ENCODE peak calls at places on chromosome 6, in eight cellular contexts. One of them, this sample, is unnamed.

GRCh38 chr6:106513813-106514212 is 115.5 kb downstream of the RTN4IP1 start:
- DNase-seq in cardiac muscle cell: no peak
- DNase-seq in neural crest cell: no peak
- DNase-seq in pancreas: no peak
- DNase-seq in left ventricle myocardium inferior: no peak
- DNase-seq in kidney: no peak
- DNase-seq in A673: peak; percentile 52
- DNase-seq in BJ: no peak
- DNase-seq in this sample: no peak

GRCh38 chr6:67433124-67433523 is 1202.0 kb upstream of the ADGRB3 start:
- DNase-seq in cardiac muscle cell: no peak
- DNase-seq in neural crest cell: no peak
- DNase-seq in pancreas: no peak
- DNase-seq in left ventricle myocardium inferior: no peak
- DNase-seq in kidney: no peak
- DNase-seq in A673: no peak
- DNase-seq in BJ: no peak
- DNase-seq in this sample: no peak

GRCh38 chr6:11804135-11804534 is 25.5 kb upstream of the ADTRP start:
- DNase-seq in cardiac muscle cell: no peak
- DNase-seq in neural crest cell: no peak
- DNase-seq in pancreas: no peak
- DNase-seq in left ventricle myocardium inferior: no peak
- DNase-seq in kidney: no peak
- DNase-seq in A673: no peak
- DNase-seq in BJ: no peak
- DNase-seq in this sample: no peak

GRCh38 chr6:37339911-37340638 is 13.7 kb upstream of the RNF8 start:
- DNase-seq in cardiac muscle cell: no peak
- DNase-seq in neural crest cell: no peak
- DNase-seq in pancreas: no peak
- DNase-seq in left ventricle myocardium inferior: no peak
- DNase-seq in kidney: no peak
- DNase-seq in A673: no peak
- DNase-seq in BJ: no peak
- DNase-seq in this sample: no peak

GRCh38 chr6:25889877-25890853 is 16.1 kb upstream of the SLC17A3 start:
- DNase-seq in cardiac muscle cell: peak; percentile 67
- DNase-seq in neural crest cell: peak; percentile 28
- DNase-seq in pancreas: no peak
- DNase-seq in left ventricle myocardium inferior: no peak
- DNase-seq in kidney: no peak
- DNase-seq in A673: peak; percentile 66
- DNase-seq in BJ: no peak
- DNase-seq in this sample: no peak

GRCh38 chr6:166862287-166862977 is 93.9 kb downstream of the RNASET2 start:
- DNase-seq in cardiac muscle cell: peak; percentile 70
- DNase-seq in neural crest cell: peak; percentile 62
- DNase-seq in pancreas: no peak
- DNase-seq in left ventricle myocardium inferior: no peak
- DNase-seq in kidney: peak; percentile 67
- DNase-seq in A673: peak; percentile 17
- DNase-seq in BJ: no peak
- DNase-seq in this sample: no peak

GRCh38 chr6:64252256-64252655 is 616.7 kb downstream of the PHF3 start:
- DNase-seq in cardiac muscle cell: no peak
- DNase-seq in neural crest cell: no peak
- DNase-seq in pancreas: no peak
- DNase-seq in left ventricle myocardium inferior: no peak
- DNase-seq in kidney: no peak
- DNase-seq in A673: no peak
- DNase-seq in BJ: no peak
- DNase-seq in this sample: no peak

GRCh38 chr6:14130431-14131075 is 13.0 kb downstream of the CD83 start:
- DNase-seq in cardiac muscle cell: no peak
- DNase-seq in neural crest cell: no peak
- DNase-seq in pancreas: no peak
- DNase-seq in left ventricle myocardium inferior: no peak
- DNase-seq in kidney: no peak
- DNase-seq in A673: no peak
- DNase-seq in BJ: no peak
- DNase-seq in this sample: no peak

GRCh38 chr6:145964948-145965366 is 799 bp upstream of the SHPRH start:
- DNase-seq in cardiac muscle cell: no peak
- DNase-seq in neural crest cell: no peak
- DNase-seq in pancreas: no peak
- DNase-seq in left ventricle myocardium inferior: no peak
- DNase-seq in kidney: no peak
- DNase-seq in A673: no peak
- DNase-seq in BJ: no peak
- DNase-seq in this sample: no peak

GRCh38 chr6:6657085-6657819 is 68.7 kb downstream of the LY86 start:
- DNase-seq in cardiac muscle cell: no peak
- DNase-seq in neural crest cell: no peak
- DNase-seq in pancreas: no peak
- DNase-seq in left ventricle myocardium inferior: no peak
- DNase-seq in kidney: no peak
- DNase-seq in A673: no peak
- DNase-seq in BJ: no peak
- DNase-seq in this sample: no peak

GRCh38 chr6:126102358-126102757 is 116.0 kb downstream of the TRMT11 start:
- DNase-seq in cardiac muscle cell: no peak
- DNase-seq in neural crest cell: no peak
- DNase-seq in pancreas: no peak
- DNase-seq in left ventricle myocardium inferior: no peak
- DNase-seq in kidney: no peak
- DNase-seq in A673: no peak
- DNase-seq in BJ: no peak
- DNase-seq in this sample: no peak

GRCh38 chr6:110068592-110068967 is 90.5 kb downstream of the GPR6 start:
- DNase-seq in cardiac muscle cell: no peak
- DNase-seq in neural crest cell: no peak
- DNase-seq in pancreas: no peak
- DNase-seq in left ventricle myocardium inferior: no peak
- DNase-seq in kidney: no peak
- DNase-seq in A673: no peak
- DNase-seq in BJ: no peak
- DNase-seq in this sample: no peak
- TF ChIP-seq CTCF in cardiac muscle cell: no peak
- TF ChIP-seq CTCF in neural crest cell: no peak
- TF ChIP-seq CTCF in pancreas: no peak
- TF ChIP-seq CTCF in left ventricle myocardium inferior: no peak
- TF ChIP-seq CTCF in kidney: no peak
- TF ChIP-seq CTCF in A673: no peak
- TF ChIP-seq CTCF in BJ: no peak
- TF ChIP-seq CTCF in this sample: no peak

GRCh38 chr6:168619560-168620314 is 178.8 kb downstream of the SMOC2 start:
- DNase-seq in cardiac muscle cell: no peak
- DNase-seq in neural crest cell: no peak
- DNase-seq in pancreas: no peak
- DNase-seq in left ventricle myocardium inferior: no peak
- DNase-seq in kidney: no peak
- DNase-seq in A673: peak; percentile 15
- DNase-seq in BJ: no peak
- DNase-seq in this sample: no peak

GRCh38 chr6:168618546-168619315 is 177.7 kb downstream of the SMOC2 start:
- DNase-seq in cardiac muscle cell: no peak
- DNase-seq in neural crest cell: no peak
- DNase-seq in pancreas: no peak
- DNase-seq in left ventricle myocardium inferior: no peak
- DNase-seq in kidney: no peak
- DNase-seq in A673: no peak
- DNase-seq in BJ: no peak
- DNase-seq in this sample: no peak

GRCh38 chr6:168612586-168612985 is 171.6 kb downstream of the SMOC2 start:
- DNase-seq in cardiac muscle cell: no peak
- DNase-seq in neural crest cell: no peak
- DNase-seq in pancreas: no peak
- DNase-seq in left ventricle myocardium inferior: no peak
- DNase-seq in kidney: no peak
- DNase-seq in A673: no peak
- DNase-seq in BJ: no peak
- DNase-seq in this sample: no peak

GRCh38 chr6:168615837-168616236 is 174.9 kb downstream of the SMOC2 start:
- DNase-seq in cardiac muscle cell: no peak
- DNase-seq in neural crest cell: no peak
- DNase-seq in pancreas: no peak
- DNase-seq in left ventricle myocardium inferior: no peak
- DNase-seq in kidney: no peak
- DNase-seq in A673: no peak
- DNase-seq in BJ: no peak
- DNase-seq in this sample: no peak

DNA sequence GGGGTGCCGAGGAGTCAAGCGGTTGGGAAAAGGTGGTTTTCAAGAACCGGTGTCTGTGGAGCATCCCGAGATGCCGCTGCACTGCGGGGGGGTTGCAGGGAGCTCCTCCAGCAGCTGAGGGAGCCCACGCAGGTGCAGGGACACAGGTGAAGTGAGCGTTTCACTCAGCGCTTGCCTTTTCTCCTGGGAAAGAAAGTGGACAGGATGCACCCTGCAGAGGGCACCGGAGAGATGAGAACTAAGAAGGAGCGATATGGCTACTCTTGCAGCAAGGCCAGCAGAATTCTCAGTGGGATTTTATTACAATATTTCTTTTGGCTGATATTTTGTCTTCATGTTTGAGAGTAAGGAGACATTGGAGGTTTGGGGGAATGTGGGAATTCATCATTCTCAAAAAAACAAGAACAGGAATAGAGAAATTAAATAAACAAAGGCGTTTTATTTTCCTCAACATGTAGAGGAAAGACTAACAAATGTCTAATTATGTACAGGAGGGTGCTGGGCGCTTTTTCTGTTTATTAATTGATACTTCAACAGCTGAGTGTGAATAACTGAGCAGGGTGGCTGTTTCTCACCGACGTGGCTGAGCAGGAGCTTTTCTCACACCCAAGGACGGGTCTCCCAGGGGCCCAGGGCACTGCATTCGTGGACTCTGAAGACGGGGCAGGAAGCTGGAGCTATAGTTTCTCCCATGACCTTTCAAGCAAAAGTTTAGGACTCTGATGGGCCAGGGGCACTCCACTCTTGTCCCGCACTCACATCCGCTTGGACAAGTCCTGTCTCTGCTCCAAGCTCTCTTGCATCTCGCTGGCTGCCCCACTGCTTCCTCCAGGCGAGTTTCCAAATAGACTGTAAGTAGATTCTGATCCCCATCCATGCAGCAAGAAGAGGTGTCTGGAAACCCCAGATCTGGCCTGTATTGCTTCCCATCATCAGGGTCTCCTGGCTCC is 176.1 kb downstream of the SMOC2 start:
- DNase-seq in cardiac muscle cell: no peak
- DNase-seq in neural crest cell: no peak
- DNase-seq in pancreas: no peak
- DNase-seq in left ventricle myocardium inferior: no peak
- DNase-seq in kidney: no peak
- DNase-seq in A673: no peak
- DNase-seq in BJ: no peak
- DNase-seq in this sample: no peak
- TF ChIP-seq CTCF in cardiac muscle cell: peak; percentile 9
- TF ChIP-seq CTCF in neural crest cell: peak; percentile 46
- TF ChIP-seq CTCF in pancreas: no peak
- TF ChIP-seq CTCF in left ventricle myocardium inferior: peak; percentile 56
- TF ChIP-seq CTCF in kidney: peak; percentile 20
- TF ChIP-seq CTCF in A673: peak; percentile 15
- TF ChIP-seq CTCF in BJ: no peak
- TF ChIP-seq CTCF in this sample: no peak

GRCh38 chr6:551405-551804 is 105.5 kb downstream of the HUS1B start:
- DNase-seq in cardiac muscle cell: peak; percentile 64
- DNase-seq in neural crest cell: no peak
- DNase-seq in pancreas: no peak
- DNase-seq in left ventricle myocardium inferior: no peak
- DNase-seq in kidney: no peak
- DNase-seq in A673: peak; percentile 46
- DNase-seq in BJ: peak; percentile 22
- DNase-seq in this sample: no peak
- TF ChIP-seq CTCF in cardiac muscle cell: no peak
- TF ChIP-seq CTCF in neural crest cell: no peak
- TF ChIP-seq CTCF in pancreas: no peak
- TF ChIP-seq CTCF in left ventricle myocardium inferior: peak; percentile 25
- TF ChIP-seq CTCF in kidney: no peak
- TF ChIP-seq CTCF in A673: peak; percentile 26
- TF ChIP-seq CTCF in BJ: peak; percentile 43
- TF ChIP-seq CTCF in this sample: no peak

GRCh38 chr6:112010328-112010727 is 43.6 kb upstream of the CCN6 start:
- DNase-seq in cardiac muscle cell: no peak
- DNase-seq in neural crest cell: no peak
- DNase-seq in pancreas: no peak
- DNase-seq in left ventricle myocardium inferior: no peak
- DNase-seq in kidney: no peak
- DNase-seq in A673: peak; percentile 27
- DNase-seq in BJ: no peak
- DNase-seq in this sample: no peak
- TF ChIP-seq CTCF in cardiac muscle cell: peak; percentile 10
- TF ChIP-seq CTCF in neural crest cell: no peak
- TF ChIP-seq CTCF in pancreas: no peak
- TF ChIP-seq CTCF in left ventricle myocardium inferior: no peak
- TF ChIP-seq CTCF in kidney: peak; percentile 47
- TF ChIP-seq CTCF in A673: peak; percentile 46
- TF ChIP-seq CTCF in BJ: no peak
- TF ChIP-seq CTCF in this sample: no peak

This sample was measured in omental fat pad.